ENCODE peak calls at places on chromosome 6, in nine cellular contexts. K is lower leg skin; P is G401; O is stomach; D is effector CD4-positive, alpha-beta T cell; L is aorta; E is IMR-90; V is renal cortical epithelial cell; M is M059J. F is an unnamed sample.
A peak's percentile ranks its signal among the peaks of the same experiment; 100 is the strongest.

GRCh38 chr6:89035252-89036106 is 45.1 kb upstream of the PNRC1 start:
- DNase-seq in K (peak; percentile 94), P (peak; percentile 9), O (peak; percentile 72), D (no peak), L (peak; percentile 89), E (peak; percentile 95), V (peak; percentile 100), M (peak; percentile 85), F (peak; percentile 100)

GRCh38 chr6:44127186-44128019 is at the start of the genes MRPL14 and TMEM63B:
- DNase-seq in K (peak; percentile 75), P (peak; percentile 83), O (peak; percentile 93), D (peak; percentile 88), L (peak; percentile 97), E (peak; percentile 88), V (peak; percentile 49), M (peak; percentile 83), F (peak; percentile 84)

GRCh38 chr6:81752969-81753708 is 658 bp upstream of the TENT5A start:
- DNase-seq in K (peak; percentile 86), P (peak; percentile 76), O (peak; percentile 95), D (peak; percentile 44), L (peak; percentile 98), E (peak; percentile 89), V (peak; percentile 61), M (peak; percentile 96), F (peak; percentile 78)

GRCh38 chr6:52389626-52390360 is 27.8 kb downstream of the PAQR8 start:
- DNase-seq in K (no peak), P (peak; percentile 90), O (peak; percentile 89), D (peak; percentile 55), L (no peak), E (peak; percentile 50), V (peak; percentile 88), M (peak; percentile 95), F (peak; percentile 72)

GRCh38 chr6:147642458-147642857 is 134.0 kb downstream of the SAMD5 start:
- DNase-seq in K (no peak), P (no peak), O (no peak), D (no peak), L (no peak), E (peak; percentile 85), V (peak; percentile 38), M (peak; percentile 58), F (peak; percentile 9)

GRCh38 chr6:151425561-151425960 is 26.4 kb downstream of the RMND1 start:
- DNase-seq in K (no peak), P (no peak), O (no peak), D (no peak), L (no peak), E (peak; percentile 20), V (peak; percentile 88), M (peak; percentile 79), F (peak; percentile 60)

GRCh38 chr6:142856857-142857608 is 87.9 kb downstream of the HIVEP2 start:
- DNase-seq in K (no peak), P (no peak), O (no peak), D (peak; percentile 35), L (no peak), E (no peak), V (no peak), M (no peak), F (no peak)

GRCh38 chr6:157830354-157831017 is 7.4 kb downstream of the SNX9 start:
- DNase-seq in K (no peak), P (peak; percentile 68), O (no peak), D (no peak), L (no peak), E (no peak), V (no peak), M (no peak), F (peak; percentile 16)

GRCh38 chr6:1477432-1478090 is 88.2 kb downstream of the FOXF2 start:
- DNase-seq in K (no peak), P (no peak), O (no peak), D (no peak), L (no peak), E (peak; percentile 83), V (no peak), M (no peak), F (peak; percentile 30)

GRCh38 chr6:27752038-27752885 is 159.9 kb downstream of the OR2B2 start:
- DNase-seq in K (peak; percentile 45), P (peak; percentile 92), O (peak; percentile 58), D (peak; percentile 32), L (no peak), E (peak; percentile 76), V (peak; percentile 83), M (peak; percentile 90), F (peak; percentile 79)

GRCh38 chr6:43012364-43012763 is 1.4 kb downstream of the MEA1 start:
- DNase-seq in K (no peak), P (no peak), O (no peak), D (no peak), L (no peak), E (no peak), V (no peak), M (no peak), F (no peak)

GRCh38 chr6:135227349-135227748 is 46.2 kb downstream of the MYB start:
- DNase-seq in K (no peak), P (no peak), O (no peak), D (no peak), L (no peak), E (no peak), V (no peak), M (peak; percentile 32), F (no peak)

GRCh38 chr6:21459646-21460045 is 133.9 kb upstream of the SOX4 start:
- DNase-seq in K (no peak), P (no peak), O (no peak), D (no peak), L (no peak), E (no peak), V (no peak), M (no peak), F (no peak)

F was measured in mammary epithelial cell.